ENCODE peak calls at places on chromosome 6, in six cellular contexts. M is ovary; X is PC-3; Z is GM23248; B is CD8-positive, alpha-beta T cell; L is tibial artery. K is an unnamed sample.

GRCh38 chr6:99138445-99138844 is 190.7 kb upstream of the FBXL4 start:
- DNase-seq in M (no peak), X (no peak), L (no peak), B (no peak), Z (no peak), K (no peak)

GRCh38 chr6:165695736-165696515 is 32.9 kb upstream of the PDE10A start:
- DNase-seq in Z (no peak), L (no peak), X (no peak), M (no peak), B (no peak), K (no peak)

GRCh38 chr6:113924199-113924791 is 46.7 kb downstream of the HDAC2 start:
- DNase-seq in Z (no peak), M (no peak), B (no peak), X (no peak), L (no peak), K (no peak)

GRCh38 chr6:143079325-143079640 is 18.6 kb downstream of the AIG1 start:
- DNase-seq in B (no peak), M (no peak), Z (no peak), X (no peak), L (no peak), K (no peak)

GRCh38 chr6:130625825-130626500 is 201.2 kb upstream of the SMLR1 start:
- DNase-seq in Z (peak; percentile 85), B (no peak), X (peak; percentile 71), L (no peak), M (no peak), K (no peak)

GRCh38 chr6:44561832-44562496 is 174.5 kb downstream of the CDC5L start:
- DNase-seq in M (no peak), B (no peak), X (no peak), L (no peak), Z (no peak), K (no peak)

GRCh38 chr6:45836438-45836824 is 179.2 kb downstream of the CLIC5 start:
- DNase-seq in X (no peak), M (no peak), Z (no peak), L (no peak), B (no peak), K (no peak)

GRCh38 chr6:113526995-113527394 is 330.1 kb upstream of the MARCKS start:
- DNase-seq in L (no peak), Z (no peak), X (no peak), M (no peak), B (no peak), K (no peak)

GRCh38 chr6:26521485-26522391 is 16.4 kb upstream of the HMGN4 start:
- DNase-seq in Z (peak; percentile 85), B (peak; percentile 50), M (peak; percentile 89), L (peak; percentile 69), X (peak; percentile 38), K (peak; percentile 46)

GRCh38 chr6:37131104-37131959 is 38.6 kb upstream of the PIM1 start:
- DNase-seq in X (no peak), Z (peak; percentile 17), B (no peak), L (peak; percentile 75), M (no peak), K (no peak)

GRCh38 chr6:66985816-66986215 is 1278.8 kb upstream of the EYS start:
- DNase-seq in X (peak; percentile 45), Z (no peak), M (no peak), B (no peak), L (no peak), K (no peak)

GRCh38 chr6:136677344-136677743 is 114.9 kb downstream of the MAP3K5 start:
- DNase-seq in B (no peak), M (no peak), Z (no peak), X (peak; percentile 7), L (no peak), K (no peak)

GRCh38 chr6:72789145-72789544 is 167.3 kb downstream of the KCNQ5 start:
- DNase-seq in X (no peak), B (no peak), L (no peak), M (no peak), Z (no peak), K (no peak)

GRCh38 chr6:133201231-133201630 is 39.9 kb upstream of the EYA4 start:
- DNase-seq in X (no peak), Z (no peak), L (no peak), B (no peak), M (no peak), K (no peak)

GRCh38 chr6:108896111-108896661 is 48.0 kb downstream of the ARMC2 start:
- DNase-seq in Z (peak; percentile 91), L (no peak), B (no peak), X (peak; percentile 38), M (no peak), K (no peak)

GRCh38 chr6:164286021-164286420 is 871.5 kb downstream of the QKI start:
- DNase-seq in L (no peak), M (no peak), Z (no peak), B (no peak), X (no peak), K (no peak)

GRCh38 chr6:29764422-29765196 is 41.4 kb downstream of the HLA-F start:
- DNase-seq in Z (peak; percentile 57), X (peak; percentile 54), M (no peak), L (no peak), B (no peak), K (no peak)

GRCh38 chr6:99307295-99307907 is 42.1 kb downstream of the FAXC start:
- DNase-seq in L (no peak), X (no peak), M (no peak), B (no peak), Z (no peak), K (no peak)

GRCh38 chr6:3902786-3903648 is 53.8 kb downstream of the FAM50B start:
- DNase-seq in L (no peak), Z (no peak), X (no peak), M (no peak), B (no peak), K (no peak)

GRCh38 chr6:15969236-15969778 is 159.6 kb upstream of the MYLIP start:
- DNase-seq in M (no peak), L (no peak), B (no peak), X (no peak), Z (peak; percentile 45), K (no peak)

GRCh38 chr6:108751851-108752732 is 96.1 kb upstream of the ARMC2 start:
- DNase-seq in Z (no peak), B (no peak), M (peak; percentile 86), X (no peak), L (no peak), K (no peak)

GRCh38 chr6:81761197-81761596 is 8.7 kb upstream of the TENT5A start:
- DNase-seq in Z (peak; percentile 56), M (no peak), L (no peak), B (no peak), X (peak; percentile 60), K (no peak)

GRCh38 chr6:77812304-77812703 is 159.5 kb downstream of the MEI4 start:
- DNase-seq in Z (no peak), B (no peak), M (no peak), L (no peak), X (no peak), K (no peak)

GRCh38 chr6:86969573-86969972 is 32.2 kb downstream of the HTR1E start:
- DNase-seq in B (no peak), X (peak; percentile 22), M (no peak), L (no peak), Z (peak; percentile 1), K (no peak)

GRCh38 chr6:149471801-149472200 is 13.0 kb downstream of the ZC3H12D start:
- DNase-seq in B (no peak), M (no peak), Z (no peak), L (no peak), X (no peak), K (no peak)

GRCh38 chr6:149470948-149471347 is 13.9 kb downstream of the ZC3H12D start:
- DNase-seq in M (no peak), Z (no peak), X (no peak), L (no peak), B (no peak), K (no peak)

GRCh38 chr6:149467265-149467664 is 17.5 kb downstream of the ZC3H12D start:
- DNase-seq in Z (no peak), L (no peak), B (no peak), M (no peak), X (no peak), K (no peak)

GRCh38 chr6:149464411-149464810 is 20.4 kb downstream of the ZC3H12D start:
- DNase-seq in L (no peak), B (no peak), Z (no peak), M (no peak), X (no peak), K (no peak)

DNA sequence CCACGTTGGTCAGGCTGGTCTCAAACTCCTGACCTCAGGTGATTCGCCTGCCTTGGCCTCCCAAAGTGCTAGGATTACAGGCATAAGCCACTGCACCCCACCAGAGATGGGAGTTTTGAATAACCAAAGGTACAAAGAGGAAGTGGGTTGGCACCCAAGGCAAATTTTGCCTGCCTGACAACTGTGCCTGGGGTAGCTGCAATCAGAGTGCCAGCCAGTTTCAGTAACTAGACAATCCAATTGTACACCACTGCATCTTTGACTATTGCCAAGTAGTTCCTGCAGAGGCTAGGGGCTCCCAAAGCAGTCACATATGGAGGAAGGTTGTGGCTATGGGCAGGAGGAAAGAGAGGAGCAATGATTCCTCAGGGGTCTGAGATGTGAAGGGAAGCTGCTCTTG is 16.6 kb downstream of the ZC3H12D start:
- DNase-seq in X (no peak), L (no peak), Z (no peak), B (no peak), M (no peak), K (no peak)
- H3K4me3 ChIP-seq in X (no peak overlapping the region), L (no peak overlapping the region), Z (no peak overlapping the region), B (no peak overlapping the region), M (no peak overlapping the region), K (no peak overlapping the region)

DNA sequence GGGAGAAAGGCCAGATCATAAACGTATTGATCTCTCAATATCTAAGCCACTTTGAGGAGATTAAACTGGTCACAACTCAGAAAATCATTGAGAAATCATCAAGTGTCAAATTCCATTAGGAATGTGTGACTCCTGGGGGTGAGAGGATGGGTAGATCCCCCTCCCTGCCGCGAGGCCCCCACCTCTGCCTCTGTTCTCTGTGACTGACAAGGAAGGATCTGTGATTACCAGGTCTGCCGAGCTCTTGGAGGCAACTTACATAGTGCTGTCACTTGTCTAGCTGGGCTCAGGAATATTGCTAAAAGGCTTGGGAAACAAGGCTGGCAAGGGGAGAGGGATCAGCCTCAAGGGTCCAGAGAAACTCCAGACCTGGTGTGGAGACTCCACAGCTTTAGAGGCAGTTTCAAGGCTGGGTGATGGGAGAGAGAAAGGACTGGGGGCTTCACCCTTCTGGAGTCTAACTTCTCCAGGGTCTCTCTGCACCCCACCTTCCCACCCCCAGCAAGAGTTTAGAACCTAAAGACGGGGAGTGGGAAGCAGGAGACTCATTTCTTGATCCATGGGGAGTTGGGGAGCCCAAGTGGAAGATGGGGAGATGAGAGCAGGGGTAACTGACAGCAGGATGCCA is 11.6 kb upstream of the ARMC12 start:
- DNase-seq in M (no peak), B (no peak), L (no peak), Z (no peak), X (no peak), K (no peak)
- H3K4me1 ChIP-seq in M (peaks cover 36% of the 10 kb centered on the region), B (peaks cover 69% of the 10 kb centered on the region), L (peaks cover 6% of the 10 kb centered on the region), Z (peaks cover 19% of the 10 kb centered on the region), X (peaks cover 19% of the 10 kb centered on the region), K (peaks cover 59% of the 10 kb centered on the region)

DNA sequence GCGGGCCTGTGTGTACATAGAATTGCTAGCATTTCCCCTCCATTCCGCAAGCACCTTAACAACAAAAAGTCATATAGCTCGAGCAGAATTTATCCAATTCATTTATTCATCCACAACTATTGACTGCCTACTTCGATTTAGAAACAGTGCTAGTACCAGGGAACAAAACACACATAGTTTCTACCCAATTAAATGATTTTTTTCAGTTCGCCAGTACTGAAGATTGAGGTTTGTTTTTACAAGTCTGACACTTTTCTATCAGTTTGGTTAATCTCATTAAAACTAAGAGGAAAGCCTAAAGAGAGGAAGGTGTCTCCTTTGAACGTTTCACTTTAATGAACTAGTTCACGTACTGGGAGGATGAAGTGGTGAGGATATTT is 589 bp upstream of the TAF11 start:
- DNase-seq in M (no peak), B (no peak), X (no peak), L (no peak), Z (no peak), K (no peak)
- H3K27ac ChIP-seq in M (peak overlapping the region; percentile 75), B (peak overlapping the region; percentile 90), X (peak overlapping the region; percentile 48), L (peak overlapping the region; percentile 88), Z (peak overlapping the region; percentile 88), K (peak overlapping the region; percentile 91)

GRCh38 chr6:157220485-157220884 is 102.8 kb downstream of the TMEM242 start:
- DNase-seq in Z (no peak), B (no peak), X (no peak), M (no peak), L (no peak), K (no peak)
- H3K4me3 ChIP-seq in Z (peak overlapping the region; percentile 80), B (peak overlapping the region; percentile 68), X (no peak overlapping the region), M (no peak overlapping the region), L (peak overlapping the region; percentile 36), K (peak overlapping the region; percentile 65)

K was measured in effector memory CD4-positive, alpha-beta T cell.